ENCODE peak calls at places on chromosomes 16 and 17, in four cellular contexts. S is Right ventricle myocardium inferior; E is cardiac fibroblast; C is activated naive CD4-positive, alpha-beta T cell treated with anti-CD3 and anti-CD28 coated beads, Interleukin-2, amount 50 U/mL, for 72 hours. Q is an unnamed sample.

GRCh38 chr17:1197379-1197778 is 17.6 kb upstream of the ABR start:
- DNase-seq in S (no peak), E (peak; percentile 34), C (no peak), Q (peak; percentile 57)

GRCh38 chr16:50238868-50239301 is 27.5 kb upstream of the ADCY7 start:
- DNase-seq in S (no peak), E (no peak), C (no peak), Q (no peak)

GRCh38 chr16:49350265-49351103 is 23.1 kb upstream of the C16orf78 start:
- DNase-seq in S (no peak), E (peak; percentile 59), C (peak; percentile 71), Q (peak; percentile 60)

GRCh38 chr16:69772560-69773254 is 10.6 kb downstream of the WWP2 start:
- DNase-seq in S (no peak), E (peak; percentile 13), C (no peak), Q (no peak)

GRCh38 chr17:82219083-82219482 is 6.4 kb upstream of the CCDC57 start:
- DNase-seq in S (peak; percentile 37), E (no peak), C (no peak), Q (no peak)

GRCh38 chr17:1055751-1056645 is 59.1 kb downstream of the TIMM22 start:
- DNase-seq in S (peak; percentile 84), E (peak; percentile 71), C (peak; percentile 54), Q (peak; percentile 65)

GRCh38 chr17:70405492-70406220 is 236.3 kb downstream of the KCNJ2 start:
- DNase-seq in S (no peak), E (peak; percentile 96), C (no peak), Q (no peak)

GRCh38 chr16:2611499-2611862 is 70.8 kb upstream of the KCTD5 start:
- DNase-seq in S (no peak), E (no peak), C (no peak), Q (peak; percentile 32)

GRCh38 chr17:29905086-29905878 is 24.7 kb downstream of the SSH2 start:
- DNase-seq in S (no peak), E (no peak), C (no peak), Q (no peak)

GRCh38 chr16:9096416-9096952 is 5.0 kb downstream of the HAPSTR1 start:
- DNase-seq in S (no peak), E (no peak), C (no peak), Q (no peak)

GRCh38 chr17:13862341-13862740 is 207.0 kb upstream of the COX10 start:
- DNase-seq in S (no peak), E (no peak), C (no peak), Q (no peak)

GRCh38 chr17:12422632-12423031 is 243.1 kb upstream of the MYOCD start:
- DNase-seq in S (no peak), E (no peak), C (no peak), Q (no peak)

GRCh38 chr17:39679521-39680192 is 8.2 kb downstream of the PGAP3 start:
- DNase-seq in S (no peak), E (no peak), C (no peak), Q (no peak)

GRCh38 chr16:3767333-3767977 is 50.1 kb upstream of the TRAP1 start:
- DNase-seq in S (no peak), E (no peak), C (no peak), Q (no peak)

GRCh38 chr16:24721830-24722238 is 7.6 kb upstream of the TNRC6A start:
- DNase-seq in S (no peak), E (no peak), C (peak; percentile 48), Q (no peak)

GRCh38 chr17:72358465-72358864 is 237.6 kb downstream of the SOX9 start:
- DNase-seq in S (no peak), E (peak; percentile 85), C (no peak), Q (no peak)

GRCh38 chr16:52592216-52592592 is 45.3 kb upstream of the TOX3 start:
- DNase-seq in S (no peak), E (no peak), C (no peak), Q (no peak)

GRCh38 chr16:89193576-89194293 is 6.6 kb downstream of the SLC22A31 start:
- DNase-seq in S (peak; percentile 53), E (no peak), C (no peak), Q (peak; percentile 56)

GRCh38 chr16:23074423-23074822 is 74.8 kb downstream of the USP31 start:
- DNase-seq in S (no peak), E (no peak), C (no peak), Q (no peak)

GRCh38 chr16:11497851-11498289 is 88.8 kb downstream of the LITAF start:
- DNase-seq in S (no peak), E (peak; percentile 66), C (no peak), Q (no peak)

GRCh38 chr16:79278506-79278905 is 322.0 kb downstream of the MAF start:
- DNase-seq in S (no peak), E (no peak), C (peak; percentile 56), Q (no peak)

GRCh38 chr17:38725066-38725465 is 5.1 kb upstream of the CISD3 start:
- DNase-seq in S (no peak), E (no peak), C (no peak), Q (no peak)